ENCODE peak calls at places on chromosomes 12 and 14, in four cellular contexts. Y is Caki2; L is stimulated activated CD4-positive, alpha-beta T cell treated with anti-CD3 and anti-CD28 coated beads, Interleukin-4, amount 100 ng/mL, for 4 hours; T is neural crest cell. G is an unnamed sample.

GRCh38 chr14:76876076-76876475 is 49.9 kb downstream of the LRRC74A start:
- DNase-seq in T (peak), L (peak), Y (peak), G (peak)

GRCh38 chr14:33120341-33120740 is 181.7 kb downstream of the NPAS3 start:
- DNase-seq in Y (peak), L (no peak), T (no peak), G (peak)

GRCh38 chr12:112013601-112014402 is 576 bp downstream of the ERP29 start:
- DNase-seq in Y (peak), T (peak), L (peak), G (no peak)

GRCh38 chr14:67397536-67397935 is 14.4 kb downstream of the PLEK2 start:
- DNase-seq in L (no peak), T (no peak), Y (no peak), G (no peak)

GRCh38 chr12:116423053-116423452 is 136.1 kb upstream of the MAP1LC3B2 start:
- DNase-seq in T (no peak), L (no peak), Y (no peak), G (no peak)

GRCh38 chr14:65332141-65332871 is 80.2 kb upstream of the FUT8 start:
- DNase-seq in Y (no peak), L (no peak), T (no peak), G (no peak)

GRCh38 chr12:57430117-57430930 is 519 bp downstream of the R3HDM2 start:
- DNase-seq in Y (peak), L (peak), T (peak), G (no peak)

GRCh38 chr12:127262658-127263057 is 1004.3 kb upstream of the TMEM132C start:
- DNase-seq in L (no peak), Y (no peak), T (no peak), G (no peak)

GRCh38 chr14:21185506-21185905 is 29.6 kb upstream of the OR5AU1 start:
- DNase-seq in L (no peak), Y (no peak), T (no peak), G (no peak)

GRCh38 chr12:15050664-15051063 is 77.8 kb downstream of the PDE6H start:
- DNase-seq in L (no peak), T (no peak), Y (no peak), G (no peak)

GRCh38 chr12:109481863-109482262 is 4.4 kb downstream of the UBE3B start:
- DNase-seq in L (no peak), Y (no peak), T (no peak), G (no peak)

GRCh38 chr12:27293463-27293862 is 39.2 kb upstream of the BMAL2 start:
- DNase-seq in L (no peak), Y (no peak), T (no peak), G (no peak)

GRCh38 chr12:78530065-78530765 is 334.4 kb upstream of the SYT1 start:
- DNase-seq in L (no peak), Y (no peak), T (no peak), G (no peak)

GRCh38 chr12:104280703-104281458 is 22.7 kb upstream of the EID3 start:
- DNase-seq in L (no peak), Y (peak), T (no peak), G (no peak)

GRCh38 chr12:30126944-30127343 is 343.2 kb upstream of the TMTC1 start:
- DNase-seq in Y (peak), T (no peak), L (no peak), G (no peak)

GRCh38 chr12:65495233-65495632 is 216.8 kb downstream of the MSRB3 start:
- DNase-seq in Y (peak), T (no peak), L (no peak), G (peak)

GRCh38 chr12:81758421-81759214 is 532 bp downstream of the PPFIA2 start:
- DNase-seq in L (peak), T (peak), Y (peak), G (peak)

GRCh38 chr12:52530905-52531304 is 10.7 kb upstream of the KRT5 start:
- DNase-seq in Y (no peak), L (no peak), T (no peak), G (no peak)

GRCh38 chr14:26855051-26855753 is 257.4 kb upstream of the NOVA1 start:
- DNase-seq in L (no peak), Y (no peak), T (no peak), G (no peak)